ENCODE peak calls at places on chromosomes 11 and 22, in eight cellular contexts. L is A549, J is ovary, U is right lobe of liver, P is HepG2, M is sigmoid colon, Q is HCT116, E is esophagus muscularis mucosa. B is an unnamed sample.

GRCh38 chr11:124882339-124883071 is 15.2 kb downstream of the ROBO4 start:
- DNase-seq in J (peak; percentile 69), L (no peak), U (peak; percentile 80), P (peak; percentile 89), Q (no peak), M (no peak), E (no peak), B (peak; percentile 14)

GRCh38 chr11:101583180-101584128 is at the start of gene TRPC6:
- DNase-seq in J (peak; percentile 45), P (no peak), E (no peak), Q (no peak), L (peak; percentile 33), M (peak; percentile 83), U (no peak), B (no peak)

GRCh38 chr11:82734120-82734479 is 436 bp upstream of the FAM181B start:
- DNase-seq in P (no peak), L (no peak), J (no peak), U (no peak), E (no peak), Q (no peak), M (no peak), B (no peak)

GRCh38 chr11:74952752-74953151 is 3.7 kb downstream of the SPCS2 start:
- DNase-seq in Q (no peak), E (no peak), J (no peak), L (no peak), M (no peak), U (no peak), P (no peak), B (no peak)

GRCh38 chr11:83249972-83250593 is 36.1 kb downstream of the CCDC90B start:
- DNase-seq in J (no peak), E (no peak), P (peak; percentile 24), Q (peak; percentile 21), U (no peak), M (no peak), L (peak; percentile 36), B (no peak)

GRCh38 chr22:30373331-30374325 is 13.6 kb downstream of the RNF215 start:
- DNase-seq in L (no peak), P (no peak), U (no peak), J (no peak), Q (no peak), E (no peak), M (no peak), B (no peak)

GRCh38 chr22:35334010-35334409 is 34.3 kb downstream of the TOM1 start:
- DNase-seq in M (no peak), Q (no peak), L (no peak), E (no peak), P (no peak), J (no peak), U (no peak), B (no peak)

GRCh38 chr22:44218071-44218470 is 37.3 kb downstream of the PARVG start:
- DNase-seq in J (no peak), U (no peak), P (no peak), Q (no peak), M (no peak), L (no peak), E (peak; percentile 83), B (peak; percentile 12)

GRCh38 chr11:96713301-96713700 is 323.5 kb downstream of the JRKL start:
- DNase-seq in M (no peak), Q (no peak), U (no peak), P (no peak), L (no peak), J (no peak), E (no peak), B (no peak)

GRCh38 chr11:96715208-96715607 is 325.4 kb downstream of the JRKL start:
- DNase-seq in J (no peak), M (no peak), E (no peak), P (no peak), Q (no peak), L (no peak), U (no peak), B (no peak)

GRCh38 chr11:96714689-96715088 is 324.9 kb downstream of the JRKL start:
- DNase-seq in M (no peak), J (no peak), L (no peak), Q (no peak), U (no peak), E (no peak), P (no peak), B (no peak)
- TF ChIP-seq POLR2A in M (no peak), J (no peak), L (no peak), Q (no peak), U (no peak), E (no peak), P (no peak), B (no peak)

GRCh38 chr22:50443801-50444625 is 30.8 kb downstream of the SBF1 start:
- DNase-seq in P (no peak), Q (no peak), E (no peak), L (no peak), U (no peak), M (no peak), J (no peak), B (no peak)

GRCh38 chr22:50443202-50443601 is 31.6 kb downstream of the SBF1 start:
- DNase-seq in Q (no peak), E (no peak), U (no peak), M (no peak), J (peak; percentile 26), L (no peak), P (no peak), B (no peak)

GRCh38 chr22:50445071-50445879 is 29.6 kb downstream of the SBF1 start:
- DNase-seq in U (no peak), P (no peak), E (no peak), M (no peak), L (no peak), J (no peak), Q (no peak), B (no peak)

GRCh38 chr22:50445880-50446707 is 28.7 kb downstream of the SBF1 start:
- DNase-seq in P (no peak), U (no peak), L (no peak), J (no peak), E (no peak), M (no peak), Q (no peak), B (no peak)

DNA sequence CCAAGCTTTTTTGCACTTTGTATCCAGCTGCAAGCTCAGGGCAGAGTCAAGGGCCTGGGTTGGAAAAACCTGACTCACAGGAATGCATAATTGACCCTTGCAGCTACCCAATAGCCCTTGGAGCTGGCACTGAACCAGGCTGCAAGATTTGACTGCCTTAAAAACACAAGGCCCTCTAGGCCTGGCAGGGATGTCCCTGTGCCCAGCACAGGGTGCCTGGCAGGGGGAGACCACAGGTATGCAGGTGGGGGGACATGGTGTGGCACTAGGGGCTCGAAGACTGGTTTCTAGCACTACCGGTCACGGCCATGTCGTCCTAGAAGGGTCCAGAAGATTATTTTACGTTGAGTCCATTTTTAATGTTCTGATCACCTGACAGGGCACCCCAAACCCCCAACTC is 30.2 kb downstream of the SBF1 start:
- DNase-seq in J (peak; percentile 70), L (no peak), M (no peak), Q (peak; percentile 6), U (no peak), P (no peak), E (no peak), B (peak; percentile 89)
- H3K9me3 ChIP-seq in J (no peaks in the 10 kb centered on the region), L (no peaks in the 10 kb centered on the region), M (no peaks in the 10 kb centered on the region), Q (no peaks in the 10 kb centered on the region), U (no peaks in the 10 kb centered on the region), P (no peaks in the 10 kb centered on the region), E (no peaks in the 10 kb centered on the region), B (no peaks in the 10 kb centered on the region)

GRCh38 chr22:36355362-36355761 is 32.4 kb downstream of the MYH9 start:
- DNase-seq in M (no peak), L (no peak), J (no peak), U (no peak), Q (no peak), P (no peak), E (no peak), B (no peak)

GRCh38 chr22:36355894-36356293 is 31.9 kb downstream of the MYH9 start:
- DNase-seq in Q (no peak), P (no peak), J (no peak), E (no peak), U (no peak), L (no peak), M (no peak), B (no peak)

GRCh38 chr22:36358533-36359171 is 29.1 kb downstream of the MYH9 start:
- DNase-seq in E (no peak), J (no peak), U (no peak), Q (no peak), L (no peak), P (no peak), M (peak; percentile 86), B (no peak)

GRCh38 chr22:36359172-36359973 is 28.4 kb downstream of the MYH9 start:
- DNase-seq in Q (no peak), U (no peak), J (no peak), M (no peak), L (no peak), E (no peak), P (no peak), B (no peak)

DNA sequence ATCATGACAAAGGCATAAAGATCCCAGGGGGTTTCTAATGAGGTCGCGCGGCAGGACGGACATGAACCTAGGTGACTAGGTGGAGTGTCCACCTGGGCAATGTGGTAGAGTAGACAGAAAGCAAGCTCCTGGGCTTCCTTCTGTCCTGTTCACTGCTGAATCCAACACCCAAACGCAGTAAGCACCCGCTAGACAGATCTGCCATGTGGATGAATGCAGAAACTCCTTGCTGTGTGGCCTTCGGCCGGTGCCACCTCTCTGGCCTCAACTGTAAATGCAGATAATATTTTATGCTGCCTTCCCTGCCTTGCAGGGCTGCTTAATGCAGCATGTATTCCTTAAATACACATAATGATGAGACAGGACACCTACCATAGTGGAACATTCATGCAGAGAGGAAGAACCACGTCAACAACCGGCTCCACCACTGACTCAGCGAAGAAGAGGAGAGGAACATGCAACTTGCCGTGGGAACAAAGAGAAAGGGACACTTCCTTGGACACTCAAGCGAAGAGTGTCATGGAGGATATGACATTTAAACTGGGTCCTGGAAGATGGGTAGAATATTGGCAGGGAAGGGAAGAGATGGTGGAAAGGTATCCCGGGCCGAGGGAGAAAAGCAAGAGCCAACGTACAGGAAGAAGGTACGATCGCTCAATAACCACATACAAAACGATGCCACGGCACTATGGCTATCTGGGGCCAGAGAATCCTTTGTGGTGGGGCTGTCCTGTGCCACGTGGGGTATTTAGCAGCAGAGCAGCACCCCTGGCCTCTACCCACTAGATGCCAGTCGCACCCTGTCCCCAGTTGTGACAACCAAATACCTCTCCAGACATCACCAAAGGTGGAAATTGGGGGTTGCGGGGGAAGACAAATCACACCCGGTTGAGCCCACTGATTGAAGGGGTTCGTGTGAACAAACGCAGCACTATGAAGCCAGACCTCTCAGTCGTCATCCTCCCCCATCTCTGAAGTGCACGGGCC is 30.8 kb downstream of the MYH9 start:
- DNase-seq in E (no peak), L (no peak), Q (no peak), P (no peak), M (no peak), U (no peak), J (no peak), B (no peak)
- TF ChIP-seq POLR2A in E (no peak), L (no peak), Q (no peak), P (no peak), M (no peak), U (no peak), J (no peak), B (no peak)

GRCh38 chr11:111393096-111393495 is 14.0 kb upstream of the POU2AF1 start:
- DNase-seq in P (no peak), E (no peak), J (no peak), L (no peak), U (no peak), M (no peak), Q (no peak), B (no peak)

GRCh38 chr11:111395749-111396148 is 16.7 kb upstream of the POU2AF1 start:
- DNase-seq in Q (no peak), M (no peak), U (no peak), J (no peak), L (no peak), P (no peak), E (no peak), B (no peak)

GRCh38 chr11:111392552-111392951 is 13.5 kb upstream of the POU2AF1 start:
- DNase-seq in Q (no peak), E (no peak), L (no peak), J (no peak), U (no peak), M (no peak), P (no peak), B (no peak)

GRCh38 chr11:111393585-111393984 is 14.5 kb upstream of the POU2AF1 start:
- DNase-seq in J (no peak), P (peak; percentile 27), Q (no peak), M (no peak), U (no peak), L (no peak), E (no peak), B (no peak)

DNA sequence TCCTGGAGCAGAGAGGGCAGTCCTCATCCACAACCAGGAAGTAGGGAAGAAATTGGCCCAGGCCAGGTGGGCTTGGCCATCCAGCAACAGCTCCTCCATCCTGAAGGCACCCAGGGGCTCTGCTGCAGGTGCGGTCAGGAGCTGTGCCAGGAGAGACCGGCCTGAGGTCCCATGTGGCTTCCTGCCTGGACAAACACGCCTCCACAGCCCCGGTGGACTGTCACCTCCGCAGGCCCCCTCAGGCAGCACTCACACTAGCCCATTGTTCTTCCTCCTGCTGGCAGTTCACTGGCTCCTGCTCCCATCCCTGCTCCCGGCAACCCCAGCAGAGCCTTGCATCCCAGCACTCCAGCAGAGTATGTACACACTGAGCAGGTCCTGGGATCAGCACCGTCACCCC is 16.0 kb upstream of the POU2AF1 start:
- DNase-seq in J (no peak), P (peak; percentile 93), M (no peak), L (no peak), U (no peak), Q (no peak), E (no peak), B (no peak)
- H3K9me3 ChIP-seq in J (no peaks in the 10 kb centered on the region), P (no peaks in the 10 kb centered on the region), M (no peaks in the 10 kb centered on the region), L (no peaks in the 10 kb centered on the region), U (no peaks in the 10 kb centered on the region), Q (no peaks in the 10 kb centered on the region), E (no peaks in the 10 kb centered on the region), B (no peaks in the 10 kb centered on the region)